ENCODE peak calls at places on chromosomes 2 and 18, in eight cellular contexts. Z, A, Y, E, S, L, P and I are unnamed samples.

GRCh38 chr18:9943311-9943710 is 29.5 kb downstream of the VAPA start:
- DNase-seq in A (no peak), L (no peak), E (no peak), Z (no peak), S (no peak), P (no peak), Y (no peak), I (no peak)

GRCh38 chr2:37672104-37672869 is 845 bp upstream of the CDC42EP3 start:
- DNase-seq in L (peak; percentile 84), Y (peak; percentile 82), Z (peak; percentile 80), E (peak; percentile 84), S (peak; percentile 75), A (peak; percentile 70), P (peak; percentile 71), I (peak; percentile 83)

GRCh38 chr2:237132799-237133198 is 47.1 kb downstream of the COPS8 start:
- DNase-seq in Y (no peak), A (peak; percentile 18), P (no peak), Z (no peak), S (no peak), L (no peak), E (no peak), I (no peak)

GRCh38 chr18:8610442-8610801 is 1.2 kb downstream of the RAB12 start:
- DNase-seq in L (peak; percentile 30), E (no peak), P (no peak), A (no peak), Z (no peak), Y (no peak), S (no peak), I (peak; percentile 22)

GRCh38 chr2:47903781-47904447 is 2.4 kb downstream of the FBXO11 start:
- DNase-seq in E (no peak), P (no peak), S (no peak), Y (no peak), L (no peak), A (no peak), Z (no peak), I (peak; percentile 19)

GRCh38 chr2:204914708-204915107 is 369.4 kb downstream of the PARD3B start:
- DNase-seq in A (peak; percentile 7), Y (no peak), E (no peak), P (no peak), L (no peak), S (no peak), Z (no peak), I (no peak)

GRCh38 chr2:96097441-96097840 is 18.9 kb downstream of the ADRA2B start:
- DNase-seq in S (no peak), Z (no peak), L (no peak), A (no peak), Y (no peak), E (no peak), P (no peak), I (no peak)

GRCh38 chr2:85264471-85264870 is 63.3 kb downstream of the TGOLN2 start:
- DNase-seq in P (no peak), Z (no peak), Y (no peak), L (peak; percentile 47), A (no peak), E (peak; percentile 64), S (no peak), I (no peak)

GRCh38 chr2:231708773-231709635 is 679 bp downstream of the PTMA start:
- DNase-seq in E (no peak), A (peak; percentile 18), Z (peak; percentile 59), L (peak; percentile 48), S (peak; percentile 78), Y (no peak), P (peak; percentile 50), I (peak; percentile 37)

GRCh38 chr2:135667045-135667444 is 74.6 kb upstream of the UBXN4 start:
- DNase-seq in P (no peak), Y (no peak), S (no peak), E (no peak), Z (no peak), L (peak; percentile 31), A (no peak), I (peak; percentile 15)

GRCh38 chr2:84676295-84676694 is 160.0 kb downstream of the DNAH6 start:
- DNase-seq in A (no peak), P (no peak), L (no peak), Y (peak; percentile 68), Z (no peak), E (no peak), S (no peak), I (peak; percentile 92)

GRCh38 chr2:204715332-204715731 is 170.1 kb downstream of the PARD3B start:
- DNase-seq in Y (no peak), Z (no peak), L (no peak), P (no peak), E (no peak), A (no peak), S (no peak), I (peak; percentile 7)

GRCh38 chr2:36403675-36404230 is 48.2 kb downstream of the CRIM1 start:
- DNase-seq in E (peak; percentile 97), L (no peak), S (no peak), Y (peak; percentile 67), A (no peak), Z (no peak), P (no peak), I (peak; percentile 52)

GRCh38 chr2:43192039-43192438 is 34.4 kb downstream of the ZFP36L2 start:
- DNase-seq in L (no peak), Y (no peak), A (no peak), S (no peak), E (no peak), P (no peak), Z (no peak), I (no peak)

GRCh38 chr2:169139993-169140767 is 70.8 kb downstream of the DHRS9 start:
- DNase-seq in L (no peak), Y (no peak), Z (no peak), E (no peak), A (no peak), S (no peak), P (no peak), I (no peak)

GRCh38 chr2:41182961-41183360 is 731.1 kb upstream of the SLC8A1 start:
- DNase-seq in E (no peak), Z (no peak), P (no peak), L (no peak), A (no peak), S (no peak), Y (no peak), I (no peak)

GRCh38 chr2:27889774-27890145 is 427 bp downstream of the RBKS start:
- DNase-seq in S (no peak), E (peak; percentile 39), A (no peak), Y (no peak), Z (no peak), P (no peak), L (peak; percentile 32), I (no peak)

GRCh38 chr2:230124792-230125452 is 56.2 kb upstream of the SLC16A14 start:
- DNase-seq in E (no peak), Z (peak; percentile 66), Y (no peak), S (no peak), L (no peak), P (peak; percentile 30), A (no peak), I (no peak)

GRCh38 chr2:101401906-101402305 is 14.6 kb upstream of the CREG2 start:
- DNase-seq in P (no peak), S (no peak), Y (no peak), A (no peak), Z (no peak), L (no peak), E (no peak), I (no peak)

GRCh38 chr2:119616421-119616820 is 62.6 kb upstream of the TMEM177 start:
- DNase-seq in P (no peak), L (no peak), S (no peak), Y (no peak), Z (no peak), E (no peak), A (no peak), I (no peak)

GRCh38 chr2:73862987-73863386 is 29.8 kb upstream of the ACTG2 start:
- DNase-seq in A (no peak), Y (no peak), L (no peak), E (no peak), Z (no peak), P (no peak), S (no peak), I (no peak)

GRCh38 chr2:215060851-215061541 is 77.4 kb downstream of the ABCA12 start:
- DNase-seq in S (no peak), L (no peak), P (no peak), Y (no peak), Z (no peak), E (no peak), A (no peak), I (no peak)

GRCh38 chr18:49340446-49340845 is 120.0 kb downstream of the DYM start:
- DNase-seq in Y (peak; percentile 22), P (no peak), S (no peak), A (no peak), E (no peak), L (peak; percentile 29), Z (no peak), I (peak; percentile 52)

GRCh38 chr2:225494100-225494459 is 94.6 kb downstream of the NYAP2 start:
- DNase-seq in E (no peak), P (no peak), L (no peak), S (no peak), A (no peak), Z (no peak), Y (no peak), I (no peak)

GRCh38 chr18:57931038-57931437 is 113.0 kb upstream of the NEDD4L start:
- DNase-seq in Y (no peak), P (peak; percentile 39), S (no peak), Z (no peak), E (no peak), L (no peak), A (no peak), I (no peak)

GRCh38 chr2:47339745-47340541 is 63.0 kb upstream of the MSH2 start:
- DNase-seq in Y (no peak), L (no peak), E (peak; percentile 100), S (no peak), Z (peak; percentile 39), A (no peak), P (peak; percentile 35), I (peak; percentile 56)

GRCh38 chr18:7749510-7749981 is 182.4 kb downstream of the PTPRM start:
- DNase-seq in Z (no peak), E (no peak), Y (no peak), P (no peak), S (no peak), A (no peak), L (peak; percentile 60), I (peak; percentile 80)

GRCh38 chr2:44351676-44352075 is 9.6 kb downstream of the PREPL start:
- DNase-seq in S (no peak), A (no peak), Y (peak; percentile 13), Z (no peak), E (no peak), L (peak; percentile 55), P (no peak), I (peak; percentile 92)
- H3K4me3 ChIP-seq in S (no peak overlapping the region), A (no peak overlapping the region), Y (no peak overlapping the region), Z (no peak overlapping the region), E (no peak overlapping the region), L (no peak overlapping the region), P (no peak overlapping the region), I (no peak overlapping the region)

GRCh38 chr2:10787176-10787968 is 25.2 kb downstream of the PDIA6 start:
- DNase-seq in E (no peak), Y (no peak), Z (no peak), P (no peak), L (no peak), S (no peak), A (no peak), I (peak; percentile 5)
- TF ChIP-seq CTCF in E (peak; percentile 48), Y (peak; percentile 22), Z (no peak), P (no peak), L (peak; percentile 33), S (no peak), A (peak; percentile 49), I (peak; percentile 32)

GRCh38 chr2:188291142-188291616 is 495 bp upstream of the GULP1 start:
- DNase-seq in P (peak; percentile 61), L (peak; percentile 26), E (no peak), Z (no peak), A (no peak), S (no peak), Y (peak; percentile 16), I (peak; percentile 41)
- H3K4me3 ChIP-seq in P (peak overlapping the region; percentile 67), L (peak overlapping the region; percentile 70), E (peak overlapping the region; percentile 83), Z (peak overlapping the region; percentile 57), A (peak overlapping the region; percentile 75), S (no peak overlapping the region), Y (peak overlapping the region; percentile 81), I (peak overlapping the region; percentile 77)

GRCh38 chr2:64978514-64979268 is 10.5 kb upstream of the SLC1A4 start:
- DNase-seq in S (no peak), A (peak; percentile 22), Y (no peak), E (no peak), L (peak; percentile 27), Z (no peak), P (no peak), I (no peak)
- TF ChIP-seq CTCF in S (peak; percentile 17), A (peak; percentile 58), Y (no peak), E (no peak), L (peak; percentile 28), Z (no peak), P (no peak), I (no peak)